ENCODE peak calls at places on chromosomes 6 and 20, in four cellular contexts. One of them, this sample, is unnamed.
A peak's percentile ranks its signal among the peaks of the same experiment; 100 is the strongest.

GRCh38 chr6:39688494-39688893 is 36.7 kb downstream of the KIF6 start:
- DNase-seq in WTC11: no peak
- DNase-seq in K562: no peak
- DNase-seq in HepG2: no peak
- DNase-seq in this sample: no peak

GRCh38 chr20:41290804-41291389 is 26.6 kb downstream of the ZHX3 start:
- DNase-seq in WTC11: no peak
- DNase-seq in K562: no peak
- DNase-seq in HepG2: no peak
- DNase-seq in this sample: no peak

GRCh38 chr20:64077876-64078551 is 1.3 kb downstream of the RGS19 start:
- DNase-seq in WTC11: no peak
- DNase-seq in K562: no peak
- DNase-seq in HepG2: no peak
- DNase-seq in this sample: no peak

GRCh38 chr20:46084805-46085792 is 4.7 kb downstream of the NCOA5 start:
- DNase-seq in WTC11: no peak
- DNase-seq in K562: no peak
- DNase-seq in HepG2: peak; percentile 73
- DNase-seq in this sample: no peak

GRCh38 chr6:8707956-8708772 is 272.8 kb upstream of the SLC35B3 start:
- DNase-seq in WTC11: no peak
- DNase-seq in K562: no peak
- DNase-seq in HepG2: peak; percentile 27
- DNase-seq in this sample: no peak

GRCh38 chr6:80586242-80586641 is 479.8 kb downstream of the BCKDHB start:
- DNase-seq in WTC11: peak; percentile 9
- DNase-seq in K562: no peak
- DNase-seq in HepG2: no peak
- DNase-seq in this sample: no peak

GRCh38 chr6:105345506-105345905 is 57.4 kb downstream of the PREP start:
- DNase-seq in WTC11: no peak
- DNase-seq in K562: no peak
- DNase-seq in HepG2: no peak
- DNase-seq in this sample: no peak

GRCh38 chr6:41425511-41425910 is 90.1 kb downstream of the NCR2 start:
- DNase-seq in WTC11: no peak
- DNase-seq in K562: no peak
- DNase-seq in HepG2: no peak
- DNase-seq in this sample: no peak

GRCh38 chr6:44800171-44800671 is 412.7 kb downstream of the CDC5L start:
- DNase-seq in WTC11: no peak
- DNase-seq in K562: no peak
- DNase-seq in HepG2: peak; percentile 18
- DNase-seq in this sample: no peak

GRCh38 chr6:8499540-8499939 is 64.2 kb upstream of the SLC35B3 start:
- DNase-seq in WTC11: no peak
- DNase-seq in K562: no peak
- DNase-seq in HepG2: peak; percentile 10
- DNase-seq in this sample: peak; percentile 2

GRCh38 chr6:3343089-3343901 is 84.5 kb downstream of the PSMG4 start:
- DNase-seq in WTC11: no peak
- DNase-seq in K562: no peak
- DNase-seq in HepG2: no peak
- DNase-seq in this sample: no peak

GRCh38 chr20:50313223-50313820 is 122.7 kb downstream of the CEBPB start:
- DNase-seq in WTC11: no peak
- DNase-seq in K562: peak; percentile 66
- DNase-seq in HepG2: no peak
- DNase-seq in this sample: no peak

GRCh38 chr6:42978487-42978792 is 541 bp downstream of the PEX6 start:
- DNase-seq in WTC11: peak; percentile 40
- DNase-seq in K562: peak; percentile 83
- DNase-seq in HepG2: no peak
- DNase-seq in this sample: no peak

GRCh38 chr20:1205802-1206201 is 2.5 kb downstream of the C20orf202 start:
- DNase-seq in WTC11: no peak
- DNase-seq in K562: no peak
- DNase-seq in HepG2: no peak
- DNase-seq in this sample: no peak

GRCh38 chr6:81304486-81304885 is 448.0 kb downstream of the TENT5A start:
- DNase-seq in WTC11: no peak
- DNase-seq in K562: no peak
- DNase-seq in HepG2: no peak
- DNase-seq in this sample: no peak

GRCh38 chr20:58649288-58650180 is 1.5 kb upstream of the STX16 start:
- DNase-seq in WTC11: peak; percentile 51
- DNase-seq in K562: no peak
- DNase-seq in HepG2: no peak
- DNase-seq in this sample: no peak

GRCh38 chr6:18204691-18205090 is 49.5 kb downstream of the KDM1B start:
- DNase-seq in WTC11: no peak
- DNase-seq in K562: no peak
- DNase-seq in HepG2: no peak
- DNase-seq in this sample: no peak

GRCh38 chr6:157030756-157031155 is 253.6 kb downstream of the ARID1B start:
- DNase-seq in WTC11: no peak
- DNase-seq in K562: no peak
- DNase-seq in HepG2: no peak
- DNase-seq in this sample: no peak

GRCh38 chr6:113825776-113826175 is 31.4 kb upstream of the MARCKS start:
- DNase-seq in WTC11: no peak
- DNase-seq in K562: no peak
- DNase-seq in HepG2: no peak
- DNase-seq in this sample: peak; percentile 11

GRCh38 chr20:44585042-44585968 is 2.9 kb downstream of the PKIG start:
- DNase-seq in WTC11: no peak
- DNase-seq in K562: no peak
- DNase-seq in HepG2: no peak
- DNase-seq in this sample: no peak
- TF ChIP-seq FOXJ3 in WTC11: no peak
- TF ChIP-seq FOXJ3 in K562: no peak
- TF ChIP-seq FOXJ3 in HepG2: no peak
- TF ChIP-seq FOXJ3 in this sample: no peak

DNA sequence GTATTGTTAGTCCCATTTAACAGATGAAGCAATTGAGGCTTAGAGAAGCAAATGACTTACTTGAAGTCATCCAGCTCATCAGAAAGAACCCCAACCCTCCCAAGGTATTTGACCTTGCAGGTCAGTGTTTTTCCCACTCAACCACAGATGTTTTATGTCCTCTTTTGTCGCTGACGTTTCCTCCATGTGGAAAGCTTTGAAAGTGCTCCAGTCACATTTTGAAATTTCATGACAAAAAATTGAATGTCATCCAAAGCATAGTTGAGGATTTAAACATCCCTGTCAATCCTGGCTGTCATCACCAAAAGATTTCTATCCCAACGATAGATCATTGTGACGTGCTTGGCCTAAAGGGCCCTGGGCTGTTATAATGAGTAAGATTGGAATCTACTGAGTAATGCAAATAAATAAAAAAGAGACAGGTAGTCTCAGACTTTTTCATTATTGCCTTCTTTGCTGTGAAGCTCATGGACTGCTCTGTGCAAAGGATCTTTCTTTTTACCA is 102.7 kb downstream of the TSHZ2 start:
- DNase-seq in WTC11: no peak
- DNase-seq in K562: no peak
- DNase-seq in HepG2: no peak
- DNase-seq in this sample: no peak
- TF ChIP-seq FOXJ3 in WTC11: no peak
- TF ChIP-seq FOXJ3 in K562: no peak
- TF ChIP-seq FOXJ3 in HepG2: no peak
- TF ChIP-seq FOXJ3 in this sample: no peak

DNA sequence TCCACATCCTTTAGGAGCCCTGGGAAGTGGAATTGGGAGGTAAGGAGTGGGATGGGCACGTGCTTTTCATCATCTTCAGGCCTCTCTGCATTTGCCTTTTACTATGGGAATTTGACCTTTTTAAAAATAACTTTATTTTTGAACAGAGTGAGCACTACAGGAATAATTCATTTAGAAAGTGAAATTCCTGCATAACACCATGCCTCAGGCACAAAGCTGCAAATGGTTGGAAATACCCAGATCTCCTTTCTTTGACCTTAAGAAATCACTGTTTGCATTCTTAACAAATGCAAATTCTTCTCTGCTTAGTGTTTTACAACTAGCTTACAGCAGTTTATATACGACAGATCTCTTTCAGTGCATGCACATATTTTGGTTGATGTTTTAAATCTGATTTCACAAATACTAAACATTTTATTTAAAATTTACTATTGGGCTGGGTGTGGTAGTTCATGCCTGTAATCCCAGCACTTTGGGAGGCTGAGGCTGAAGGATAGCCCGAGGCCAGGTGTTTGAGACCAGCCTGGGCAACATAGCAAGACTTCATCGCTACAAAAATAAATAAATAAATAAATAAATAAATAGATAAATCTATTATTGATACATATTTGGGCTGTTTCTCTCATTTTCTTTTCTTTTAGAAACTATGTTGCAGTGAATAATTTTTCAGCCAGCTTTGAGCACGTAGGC is 24.5 kb downstream of the CST8 start:
- DNase-seq in WTC11: no peak
- DNase-seq in K562: no peak
- DNase-seq in HepG2: no peak
- DNase-seq in this sample: no peak
- TF ChIP-seq FOXJ3 in WTC11: no peak
- TF ChIP-seq FOXJ3 in K562: no peak
- TF ChIP-seq FOXJ3 in HepG2: no peak
- TF ChIP-seq FOXJ3 in this sample: no peak

DNA sequence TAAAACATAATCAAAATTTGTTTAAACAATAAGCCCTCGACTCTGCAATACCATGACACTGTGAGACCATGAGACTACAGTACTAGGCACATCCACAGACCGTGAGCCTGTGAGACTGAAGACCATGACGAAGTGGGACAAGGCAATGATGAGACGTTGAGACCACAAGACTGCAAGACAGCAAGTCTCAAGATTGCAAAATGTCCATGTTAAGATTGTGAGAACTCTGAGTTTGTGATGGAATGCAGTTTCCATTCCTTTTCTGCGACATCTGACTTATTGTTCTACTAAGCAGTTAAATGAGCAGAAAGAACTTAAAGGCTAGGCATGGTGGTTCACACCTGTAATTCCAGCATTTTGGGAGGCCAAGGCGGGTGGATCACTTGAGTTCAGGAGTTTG is 102.1 kb upstream of the PHACTR1 start:
- DNase-seq in WTC11: no peak
- DNase-seq in K562: no peak
- DNase-seq in HepG2: no peak
- DNase-seq in this sample: no peak
- TF ChIP-seq FOXJ3 in WTC11: no peak
- TF ChIP-seq FOXJ3 in K562: no peak
- TF ChIP-seq FOXJ3 in HepG2: no peak
- TF ChIP-seq FOXJ3 in this sample: no peak